ENCODE peak calls at places on chromosomes 1 and 21, in ten cellular contexts. One of them, this sample, is unnamed.

GRCh38 chr1:241631674-241632073 is 8.5 kb downstream of the CHML start:
- DNase-seq in activated CD8-positive, alpha-beta memory T cell treated with anti-CD3 and anti-CD28 coated beads, Interleukin-2, amount 50 U/mL, for 48 hours: no peak
- DNase-seq in activated naive CD4-positive, alpha-beta T cell treated with anti-CD3 and anti-CD28 coated beads, Interleukin-2, amount 50 U/mL, for 16 hours: no peak
- DNase-seq in AML-193: no peak
- DNase-seq in hepatic stellate cell: no peak
- DNase-seq in NCI-H146: no peak
- DNase-seq in stimulated activated CD8-positive, alpha-beta memory T cell treated with anti-CD3 and anti-CD28 coated beads, Interleukin-4, amount 100 ng/mL, for 4 hours: no peak
- DNase-seq in substantia nigra: no peak
- DNase-seq in Caki2: no peak
- DNase-seq in mucosa of descending colon: no peak
- DNase-seq in this sample: no peak

GRCh38 chr1:89953072-89953626 is 41.8 kb upstream of the ZNF326 start:
- DNase-seq in substantia nigra: no peak
- DNase-seq in activated CD8-positive, alpha-beta memory T cell treated with anti-CD3 and anti-CD28 coated beads, Interleukin-2, amount 50 U/mL, for 48 hours: no peak
- DNase-seq in NCI-H146: no peak
- DNase-seq in hepatic stellate cell: peak; percentile 34
- DNase-seq in activated naive CD4-positive, alpha-beta T cell treated with anti-CD3 and anti-CD28 coated beads, Interleukin-2, amount 50 U/mL, for 16 hours: peak; percentile 19
- DNase-seq in stimulated activated CD8-positive, alpha-beta memory T cell treated with anti-CD3 and anti-CD28 coated beads, Interleukin-4, amount 100 ng/mL, for 4 hours: no peak
- DNase-seq in mucosa of descending colon: peak; percentile 72
- DNase-seq in AML-193: peak; percentile 19
- DNase-seq in Caki2: peak; percentile 94
- DNase-seq in this sample: no peak

GRCh38 chr1:244445320-244446181 is 6.2 kb downstream of the ADSS2 start:
- DNase-seq in hepatic stellate cell: no peak
- DNase-seq in Caki2: no peak
- DNase-seq in NCI-H146: no peak
- DNase-seq in activated CD8-positive, alpha-beta memory T cell treated with anti-CD3 and anti-CD28 coated beads, Interleukin-2, amount 50 U/mL, for 48 hours: no peak
- DNase-seq in substantia nigra: no peak
- DNase-seq in mucosa of descending colon: no peak
- DNase-seq in stimulated activated CD8-positive, alpha-beta memory T cell treated with anti-CD3 and anti-CD28 coated beads, Interleukin-4, amount 100 ng/mL, for 4 hours: no peak
- DNase-seq in AML-193: no peak
- DNase-seq in activated naive CD4-positive, alpha-beta T cell treated with anti-CD3 and anti-CD28 coated beads, Interleukin-2, amount 50 U/mL, for 16 hours: no peak
- DNase-seq in this sample: no peak

GRCh38 chr1:156692409-156692957 is 12.9 kb downstream of the CRABP2 start:
- DNase-seq in Caki2: no peak
- DNase-seq in activated naive CD4-positive, alpha-beta T cell treated with anti-CD3 and anti-CD28 coated beads, Interleukin-2, amount 50 U/mL, for 16 hours: no peak
- DNase-seq in AML-193: no peak
- DNase-seq in stimulated activated CD8-positive, alpha-beta memory T cell treated with anti-CD3 and anti-CD28 coated beads, Interleukin-4, amount 100 ng/mL, for 4 hours: no peak
- DNase-seq in hepatic stellate cell: no peak
- DNase-seq in NCI-H146: no peak
- DNase-seq in activated CD8-positive, alpha-beta memory T cell treated with anti-CD3 and anti-CD28 coated beads, Interleukin-2, amount 50 U/mL, for 48 hours: no peak
- DNase-seq in mucosa of descending colon: no peak
- DNase-seq in substantia nigra: no peak
- DNase-seq in this sample: no peak

GRCh38 chr1:153505576-153505975 is 30.2 kb downstream of the S100A6 start:
- DNase-seq in AML-193: no peak
- DNase-seq in activated CD8-positive, alpha-beta memory T cell treated with anti-CD3 and anti-CD28 coated beads, Interleukin-2, amount 50 U/mL, for 48 hours: no peak
- DNase-seq in hepatic stellate cell: no peak
- DNase-seq in substantia nigra: no peak
- DNase-seq in stimulated activated CD8-positive, alpha-beta memory T cell treated with anti-CD3 and anti-CD28 coated beads, Interleukin-4, amount 100 ng/mL, for 4 hours: no peak
- DNase-seq in mucosa of descending colon: no peak
- DNase-seq in activated naive CD4-positive, alpha-beta T cell treated with anti-CD3 and anti-CD28 coated beads, Interleukin-2, amount 50 U/mL, for 16 hours: no peak
- DNase-seq in NCI-H146: no peak
- DNase-seq in Caki2: no peak
- DNase-seq in this sample: no peak

GRCh38 chr1:40929145-40929544 is 50.4 kb upstream of the CTPS1 start:
- DNase-seq in activated naive CD4-positive, alpha-beta T cell treated with anti-CD3 and anti-CD28 coated beads, Interleukin-2, amount 50 U/mL, for 16 hours: no peak
- DNase-seq in AML-193: no peak
- DNase-seq in NCI-H146: no peak
- DNase-seq in Caki2: no peak
- DNase-seq in substantia nigra: no peak
- DNase-seq in activated CD8-positive, alpha-beta memory T cell treated with anti-CD3 and anti-CD28 coated beads, Interleukin-2, amount 50 U/mL, for 48 hours: no peak
- DNase-seq in hepatic stellate cell: no peak
- DNase-seq in stimulated activated CD8-positive, alpha-beta memory T cell treated with anti-CD3 and anti-CD28 coated beads, Interleukin-4, amount 100 ng/mL, for 4 hours: no peak
- DNase-seq in mucosa of descending colon: no peak
- DNase-seq in this sample: no peak

GRCh38 chr21:44764319-44765230 is 37.0 kb downstream of the UBE2G2 start:
- DNase-seq in activated CD8-positive, alpha-beta memory T cell treated with anti-CD3 and anti-CD28 coated beads, Interleukin-2, amount 50 U/mL, for 48 hours: no peak
- DNase-seq in AML-193: no peak
- DNase-seq in hepatic stellate cell: no peak
- DNase-seq in Caki2: no peak
- DNase-seq in substantia nigra: no peak
- DNase-seq in mucosa of descending colon: no peak
- DNase-seq in NCI-H146: no peak
- DNase-seq in stimulated activated CD8-positive, alpha-beta memory T cell treated with anti-CD3 and anti-CD28 coated beads, Interleukin-4, amount 100 ng/mL, for 4 hours: no peak
- DNase-seq in activated naive CD4-positive, alpha-beta T cell treated with anti-CD3 and anti-CD28 coated beads, Interleukin-2, amount 50 U/mL, for 16 hours: no peak
- DNase-seq in this sample: no peak

GRCh38 chr1:207754011-207754410 is 2.2 kb downstream of the CD46 start:
- DNase-seq in AML-193: no peak
- DNase-seq in hepatic stellate cell: no peak
- DNase-seq in activated CD8-positive, alpha-beta memory T cell treated with anti-CD3 and anti-CD28 coated beads, Interleukin-2, amount 50 U/mL, for 48 hours: no peak
- DNase-seq in activated naive CD4-positive, alpha-beta T cell treated with anti-CD3 and anti-CD28 coated beads, Interleukin-2, amount 50 U/mL, for 16 hours: no peak
- DNase-seq in Caki2: no peak
- DNase-seq in NCI-H146: no peak
- DNase-seq in stimulated activated CD8-positive, alpha-beta memory T cell treated with anti-CD3 and anti-CD28 coated beads, Interleukin-4, amount 100 ng/mL, for 4 hours: no peak
- DNase-seq in substantia nigra: no peak
- DNase-seq in mucosa of descending colon: no peak
- DNase-seq in this sample: no peak

GRCh38 chr1:29332204-29332603 is 95.9 kb downstream of the PTPRU start:
- DNase-seq in stimulated activated CD8-positive, alpha-beta memory T cell treated with anti-CD3 and anti-CD28 coated beads, Interleukin-4, amount 100 ng/mL, for 4 hours: no peak
- DNase-seq in AML-193: peak; percentile 35
- DNase-seq in hepatic stellate cell: no peak
- DNase-seq in NCI-H146: peak; percentile 34
- DNase-seq in mucosa of descending colon: no peak
- DNase-seq in activated naive CD4-positive, alpha-beta T cell treated with anti-CD3 and anti-CD28 coated beads, Interleukin-2, amount 50 U/mL, for 16 hours: no peak
- DNase-seq in substantia nigra: no peak
- DNase-seq in Caki2: no peak
- DNase-seq in activated CD8-positive, alpha-beta memory T cell treated with anti-CD3 and anti-CD28 coated beads, Interleukin-2, amount 50 U/mL, for 48 hours: no peak
- DNase-seq in this sample: peak; percentile 15

GRCh38 chr1:42676534-42677087 is 5.6 kb upstream of the YBX1 start:
- DNase-seq in Caki2: no peak
- DNase-seq in mucosa of descending colon: no peak
- DNase-seq in hepatic stellate cell: no peak
- DNase-seq in activated naive CD4-positive, alpha-beta T cell treated with anti-CD3 and anti-CD28 coated beads, Interleukin-2, amount 50 U/mL, for 16 hours: no peak
- DNase-seq in NCI-H146: no peak
- DNase-seq in activated CD8-positive, alpha-beta memory T cell treated with anti-CD3 and anti-CD28 coated beads, Interleukin-2, amount 50 U/mL, for 48 hours: no peak
- DNase-seq in AML-193: no peak
- DNase-seq in stimulated activated CD8-positive, alpha-beta memory T cell treated with anti-CD3 and anti-CD28 coated beads, Interleukin-4, amount 100 ng/mL, for 4 hours: no peak
- DNase-seq in substantia nigra: no peak
- DNase-seq in this sample: no peak

GRCh38 chr21:44356636-44357035 is 3.2 kb downstream of the TRPM2 start:
- DNase-seq in stimulated activated CD8-positive, alpha-beta memory T cell treated with anti-CD3 and anti-CD28 coated beads, Interleukin-4, amount 100 ng/mL, for 4 hours: no peak
- DNase-seq in Caki2: peak; percentile 21
- DNase-seq in NCI-H146: no peak
- DNase-seq in activated naive CD4-positive, alpha-beta T cell treated with anti-CD3 and anti-CD28 coated beads, Interleukin-2, amount 50 U/mL, for 16 hours: no peak
- DNase-seq in hepatic stellate cell: no peak
- DNase-seq in AML-193: no peak
- DNase-seq in substantia nigra: no peak
- DNase-seq in activated CD8-positive, alpha-beta memory T cell treated with anti-CD3 and anti-CD28 coated beads, Interleukin-2, amount 50 U/mL, for 48 hours: no peak
- DNase-seq in mucosa of descending colon: peak; percentile 19
- DNase-seq in this sample: no peak

GRCh38 chr1:206041640-206042039 is 11.3 kb upstream of the RHEX start:
- DNase-seq in Caki2: peak; percentile 27
- DNase-seq in activated CD8-positive, alpha-beta memory T cell treated with anti-CD3 and anti-CD28 coated beads, Interleukin-2, amount 50 U/mL, for 48 hours: no peak
- DNase-seq in hepatic stellate cell: no peak
- DNase-seq in activated naive CD4-positive, alpha-beta T cell treated with anti-CD3 and anti-CD28 coated beads, Interleukin-2, amount 50 U/mL, for 16 hours: no peak
- DNase-seq in substantia nigra: no peak
- DNase-seq in AML-193: no peak
- DNase-seq in NCI-H146: peak; percentile 34
- DNase-seq in mucosa of descending colon: no peak
- DNase-seq in stimulated activated CD8-positive, alpha-beta memory T cell treated with anti-CD3 and anti-CD28 coated beads, Interleukin-4, amount 100 ng/mL, for 4 hours: no peak
- DNase-seq in this sample: no peak

GRCh38 chr1:205812878-205813754 is at the start of gene SLC41A1:
- DNase-seq in Caki2: peak; percentile 95
- DNase-seq in hepatic stellate cell: peak; percentile 98
- DNase-seq in substantia nigra: peak; percentile 95
- DNase-seq in activated CD8-positive, alpha-beta memory T cell treated with anti-CD3 and anti-CD28 coated beads, Interleukin-2, amount 50 U/mL, for 48 hours: peak; percentile 91
- DNase-seq in mucosa of descending colon: peak; percentile 94
- DNase-seq in AML-193: peak; percentile 82
- DNase-seq in stimulated activated CD8-positive, alpha-beta memory T cell treated with anti-CD3 and anti-CD28 coated beads, Interleukin-4, amount 100 ng/mL, for 4 hours: peak; percentile 87
- DNase-seq in NCI-H146: peak; percentile 93
- DNase-seq in activated naive CD4-positive, alpha-beta T cell treated with anti-CD3 and anti-CD28 coated beads, Interleukin-2, amount 50 U/mL, for 16 hours: peak; percentile 88
- DNase-seq in this sample: peak; percentile 91

This sample was measured in Kasumi-1.